ENCODE peak calls at places on chromosome 2, in five cellular contexts. H is CD8-positive, alpha-beta T cell; Q is H9; X is astrocyte of the cerebellum; V is Peyer's patch. G is an unnamed sample.

GRCh38 chr2:235551965-235552364 is 58.1 kb downstream of the AGAP1 start:
- DNase-seq in X (peak), Q (peak), H (no peak), V (peak), G (peak)

GRCh38 chr2:107137711-107138110 is 251.7 kb upstream of the ST6GAL2 start:
- DNase-seq in V (no peak), X (no peak), Q (no peak), H (no peak), G (no peak)

GRCh38 chr2:19600506-19600905 is 242.1 kb upstream of the OSR1 start:
- DNase-seq in V (no peak), X (no peak), H (no peak), Q (no peak), G (no peak)

GRCh38 chr2:428591-428990 is 140.7 kb upstream of the ALKAL2 start:
- DNase-seq in X (no peak), H (no peak), V (no peak), Q (no peak), G (no peak)

GRCh38 chr2:102346381-102347130 is 9.0 kb upstream of the IL18R1 start:
- DNase-seq in X (no peak), Q (no peak), H (no peak), V (no peak), G (no peak)

GRCh38 chr2:147051248-147051647 is 793.6 kb upstream of the ACVR2A start:
- DNase-seq in X (peak), V (no peak), H (no peak), Q (no peak), G (no peak)

GRCh38 chr2:217293607-217294006 is 433.7 kb upstream of the TNP1 start:
- DNase-seq in X (no peak), Q (no peak), H (no peak), V (no peak), G (no peak)

GRCh38 chr2:26172866-26173595 is at the start of gene GAREM2:
- DNase-seq in Q (peak), V (no peak), X (no peak), H (no peak), G (no peak)

GRCh38 chr2:191228333-191228732 is 16.9 kb upstream of the MYO1B start:
- DNase-seq in X (no peak), H (no peak), Q (no peak), V (no peak), G (no peak)

GRCh38 chr2:46420945-46421344 is 58.4 kb upstream of the TMEM247 start:
- DNase-seq in Q (no peak), V (no peak), X (no peak), H (no peak), G (no peak)

GRCh38 chr2:225177098-225177497 is 134.8 kb upstream of the DOCK10 start:
- DNase-seq in Q (no peak), V (no peak), H (no peak), X (peak), G (peak)
- TF ChIP-seq CTCF in Q (no peak), V (no peak), H (no peak), X (no peak), G (no peak)

DNA sequence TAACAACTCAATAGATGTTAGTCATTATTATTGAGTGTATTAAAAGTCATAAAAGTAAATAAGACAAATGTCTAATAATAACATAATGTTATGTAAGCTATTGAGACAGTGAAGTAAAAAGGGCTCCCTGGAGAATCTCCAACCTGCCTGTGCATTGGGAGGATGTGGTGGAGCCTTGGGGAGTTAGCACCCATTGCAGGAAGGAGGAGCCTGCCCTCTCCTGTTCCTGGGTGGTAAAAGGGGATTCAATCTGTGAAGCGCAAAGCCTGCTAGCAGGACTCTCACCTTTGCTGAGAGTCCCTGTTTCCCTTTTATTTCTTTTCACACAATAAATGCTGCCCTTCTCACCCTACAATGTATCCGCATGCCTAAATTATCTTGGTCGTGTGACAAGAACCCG is 206.1 kb downstream of the RAB3GAP1 start:
- DNase-seq in Q (no peak), H (no peak), V (no peak), X (no peak), G (no peak)
- TF ChIP-seq CTCF in Q (peak), H (no peak), V (no peak), X (no peak), G (no peak)

DNA sequence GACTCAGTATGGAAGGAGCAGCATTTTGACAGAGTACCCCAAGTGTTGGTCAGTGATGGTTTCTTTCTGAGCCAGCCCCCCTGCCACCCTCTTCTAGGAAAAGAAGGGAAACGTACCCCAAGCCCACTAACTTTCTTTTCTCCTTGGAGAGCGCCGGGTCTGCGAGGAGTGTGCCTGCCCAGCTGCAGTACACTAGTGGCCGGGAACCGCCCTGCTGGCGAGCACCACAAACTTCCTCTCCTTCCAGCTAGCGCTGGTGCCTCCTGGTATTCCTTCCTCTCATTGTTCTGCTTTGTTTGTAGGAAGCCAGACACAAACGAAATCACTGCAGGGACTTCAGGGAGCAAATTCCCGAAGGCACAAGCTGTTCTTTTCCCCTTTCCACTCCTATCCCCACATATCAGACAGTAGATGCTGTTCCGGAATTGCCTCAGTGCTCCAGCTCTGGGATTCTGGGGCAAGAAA is 1.8 kb downstream of the CCDC85A start:
- DNase-seq in H (no peak), Q (peak), X (no peak), V (no peak), G (no peak)
- TF ChIP-seq CTCF in H (no peak), Q (peak), X (peak), V (no peak), G (no peak)

GRCh38 chr2:206392118-206392517 is 51.2 kb upstream of the ADAM23 start:
- DNase-seq in Q (peak), X (no peak), H (no peak), V (no peak), G (peak)
- TF ChIP-seq CTCF in Q (peak), X (peak), H (no peak), V (no peak), G (peak)

DNA sequence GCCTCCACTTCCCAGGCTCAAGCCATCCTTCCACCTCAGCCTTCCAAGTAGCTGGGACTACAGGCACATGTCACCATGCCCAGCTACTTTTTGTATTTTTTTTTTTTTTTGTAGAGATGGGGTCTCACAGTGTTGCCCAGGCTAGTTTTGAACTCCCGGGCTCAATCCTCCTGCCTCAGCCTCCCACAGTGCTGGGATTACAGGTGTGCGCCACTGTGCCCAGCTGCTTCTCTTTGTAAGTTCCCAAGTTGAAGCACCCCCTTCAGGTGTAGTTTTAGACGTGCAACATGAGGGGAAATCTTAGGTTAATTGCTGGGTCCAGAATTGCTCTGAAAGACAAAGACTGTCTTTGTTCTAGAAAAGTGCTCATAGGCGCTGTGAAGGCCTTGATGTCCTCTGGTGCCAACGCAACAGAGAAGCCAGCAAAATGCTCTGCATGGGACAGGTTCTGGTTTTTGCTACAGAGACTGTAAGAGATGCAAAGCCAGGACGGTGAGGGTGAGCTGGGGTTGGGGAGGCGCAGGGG is 46.6 kb downstream of the RRM2 start:
- DNase-seq in V (no peak), Q (no peak), X (no peak), H (no peak), G (no peak)
- TF ChIP-seq CTCF in V (no peak), Q (peak), X (peak), H (no peak), G (no peak)

GRCh38 chr2:145749556-145749955 is 1229.6 kb upstream of the ZEB2 start:
- DNase-seq in V (no peak), H (no peak), Q (no peak), X (no peak), G (no peak)

GRCh38 chr2:145751634-145752033 is 1231.7 kb upstream of the ZEB2 start:
- DNase-seq in V (no peak), H (no peak), X (peak), Q (no peak), G (no peak)

GRCh38 chr2:145750074-145750473 is 1230.2 kb upstream of the ZEB2 start:
- DNase-seq in Q (no peak), V (no peak), H (no peak), X (no peak), G (no peak)

GRCh38 chr2:145751155-145751554 is 1231.2 kb upstream of the ZEB2 start:
- DNase-seq in V (no peak), H (no peak), X (no peak), Q (no peak), G (no peak)

DNA sequence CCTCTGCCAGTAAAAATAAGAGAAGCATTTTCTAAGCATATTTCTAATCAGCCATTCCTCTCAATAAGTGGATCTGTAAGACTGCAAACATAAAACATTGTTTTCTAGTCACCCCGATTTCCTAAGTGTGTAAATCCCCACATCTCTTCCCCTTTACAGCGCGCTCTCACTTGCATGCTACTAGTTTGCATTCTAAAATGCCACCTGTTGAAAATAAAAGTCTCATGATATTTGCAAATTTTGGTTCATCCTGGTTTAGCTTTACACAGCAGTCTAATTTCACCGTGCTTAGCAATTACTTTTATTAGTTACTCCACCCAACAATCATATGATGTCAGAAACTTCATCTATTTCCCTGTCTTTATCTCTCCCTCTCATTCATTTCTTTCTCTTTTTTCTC is 1230.7 kb upstream of the ZEB2 start:
- DNase-seq in H (no peak), X (no peak), V (no peak), Q (no peak), G (no peak)
- TF ChIP-seq CTCF in H (no peak), X (no peak), V (no peak), Q (no peak), G (no peak)

G was measured in HFF-Myc.